ENCODE peak calls at places on chromosome 1, in four cellular contexts. One of them, this sample, is unnamed. For H3K4me1, the result is how much of the 10 kb centered on the place peaks cover.

GRCh38 chr1:116380499-116381316 is 7.7 kb downstream of the ATP1A1 start:
- DNase-seq in stomach: no peak
- DNase-seq in uterus: no peak
- DNase-seq in body of pancreas: no peak
- DNase-seq in this sample: no peak

GRCh38 chr1:7769673-7770412 is 1.3 kb upstream of the VAMP3 start:
- DNase-seq in body of pancreas: no peak
- DNase-seq in stomach: no peak
- DNase-seq in uterus: no peak
- DNase-seq in this sample: no peak

GRCh38 chr1:87723193-87723592 is 394.5 kb downstream of the LMO4 start:
- DNase-seq in uterus: no peak
- DNase-seq in body of pancreas: no peak
- DNase-seq in stomach: no peak
- DNase-seq in this sample: no peak

GRCh38 chr1:244095523-244095911 is 44.4 kb downstream of the ZBTB18 start:
- DNase-seq in body of pancreas: no peak
- DNase-seq in uterus: no peak
- DNase-seq in stomach: no peak
- DNase-seq in this sample: no peak

GRCh38 chr1:156006666-156007376 is 13.9 kb downstream of the SSR2 start:
- DNase-seq in stomach: no peak
- DNase-seq in body of pancreas: no peak
- DNase-seq in uterus: no peak
- DNase-seq in this sample: no peak

GRCh38 chr1:246364415-246364941 is 142.6 kb downstream of the SMYD3 start:
- DNase-seq in stomach: no peak
- DNase-seq in body of pancreas: no peak
- DNase-seq in uterus: no peak
- DNase-seq in this sample: no peak

GRCh38 chr1:106924360-106924759 is 132.1 kb upstream of the PRMT6 start:
- DNase-seq in stomach: no peak
- DNase-seq in uterus: no peak
- DNase-seq in body of pancreas: no peak
- DNase-seq in this sample: peak

GRCh38 chr1:232630047-232630893 is at the start of gene SIPA1L2:
- DNase-seq in uterus: peak
- DNase-seq in stomach: peak
- DNase-seq in body of pancreas: peak
- DNase-seq in this sample: peak

GRCh38 chr1:6358144-6358624 is 35.4 kb downstream of the ACOT7 start:
- DNase-seq in body of pancreas: no peak
- DNase-seq in stomach: no peak
- DNase-seq in uterus: no peak
- DNase-seq in this sample: no peak

GRCh38 chr1:170290971-170291370 is 145.2 kb downstream of the NTMT2 start:
- DNase-seq in body of pancreas: no peak
- DNase-seq in uterus: no peak
- DNase-seq in stomach: no peak
- DNase-seq in this sample: peak

GRCh38 chr1:113917400-113918082 is 11.6 kb upstream of the HIPK1 start:
- DNase-seq in stomach: no peak
- DNase-seq in body of pancreas: no peak
- DNase-seq in uterus: no peak
- DNase-seq in this sample: peak

GRCh38 chr1:158248122-158248521 is 6.1 kb upstream of the CD1A start:
- DNase-seq in stomach: no peak
- DNase-seq in body of pancreas: peak
- DNase-seq in uterus: no peak
- DNase-seq in this sample: no peak

GRCh38 chr1:207965602-207966387 is 54.9 kb upstream of the CD34 start:
- DNase-seq in body of pancreas: no peak
- DNase-seq in stomach: no peak
- DNase-seq in uterus: no peak
- DNase-seq in this sample: peak

GRCh38 chr1:25617626-25618432 is 1.2 kb downstream of the MAN1C1 start:
- DNase-seq in stomach: no peak
- DNase-seq in uterus: peak
- DNase-seq in body of pancreas: no peak
- DNase-seq in this sample: no peak
- H3K4me1 ChIP-seq in stomach: half or more
- H3K4me1 ChIP-seq in uterus: under half
- H3K4me1 ChIP-seq in body of pancreas: under half
- H3K4me1 ChIP-seq in this sample: under half

GRCh38 chr1:23559136-23559984 is at the start of gene ID3:
- DNase-seq in body of pancreas: peak
- DNase-seq in uterus: peak
- DNase-seq in stomach: peak
- DNase-seq in this sample: peak
- H3K4me1 ChIP-seq in body of pancreas: half or more
- H3K4me1 ChIP-seq in uterus: under half
- H3K4me1 ChIP-seq in stomach: half or more
- H3K4me1 ChIP-seq in this sample: under half

GRCh38 chr1:51901151-51901550 is 22.6 kb upstream of the NRDC start:
- DNase-seq in uterus: no peak
- DNase-seq in body of pancreas: no peak
- DNase-seq in stomach: no peak
- DNase-seq in this sample: no peak
- H3K4me1 ChIP-seq in uterus: under half
- H3K4me1 ChIP-seq in body of pancreas: under half
- H3K4me1 ChIP-seq in stomach: under half
- H3K4me1 ChIP-seq in this sample: under half

GRCh38 chr1:205565799-205566198 is 61.3 kb downstream of the CDK18 start:
- DNase-seq in stomach: peak
- DNase-seq in uterus: no peak
- DNase-seq in body of pancreas: peak
- DNase-seq in this sample: no peak

GRCh38 chr1:205563927-205564441 is 59.5 kb downstream of the CDK18 start:
- DNase-seq in stomach: peak
- DNase-seq in body of pancreas: no peak
- DNase-seq in uterus: no peak
- DNase-seq in this sample: no peak

GRCh38 chr1:205561501-205562203 is 57.2 kb downstream of the CDK18 start:
- DNase-seq in stomach: no peak
- DNase-seq in uterus: no peak
- DNase-seq in body of pancreas: no peak
- DNase-seq in this sample: no peak
- H3K4me1 ChIP-seq in stomach: under half
- H3K4me1 ChIP-seq in uterus: under half
- H3K4me1 ChIP-seq in body of pancreas: under half
- H3K4me1 ChIP-seq in this sample: under half